ENCODE peak calls at places on chromosome 6, in six cellular contexts. N, Y, J, C, F and M are unnamed samples.

GRCh38 chr6:36029464-36029863 is 1.9 kb downstream of the MAPK14 start:
- DNase-seq in N (no peak), Y (peak), J (no peak), C (peak), F (no peak), M (peak)

GRCh38 chr6:117194978-117195377 is 70.4 kb upstream of the VGLL2 start:
- DNase-seq in N (no peak), Y (no peak), J (no peak), C (no peak), F (no peak), M (no peak)

GRCh38 chr6:43060034-43060754 is 763 bp downstream of the KLC4 start:
- DNase-seq in N (peak), Y (no peak), J (no peak), C (no peak), F (no peak), M (peak)

GRCh38 chr6:9346923-9347322 is 911.6 kb upstream of the SLC35B3 start:
- DNase-seq in N (no peak), Y (no peak), J (no peak), C (no peak), F (no peak), M (no peak)

GRCh38 chr6:34412054-34412453 is 13.8 kb downstream of the RPS10 start:
- DNase-seq in N (no peak), Y (no peak), J (no peak), C (no peak), F (no peak), M (no peak)

GRCh38 chr6:39309942-39310531 is 4.2 kb downstream of the KCNK17 start:
- DNase-seq in N (peak), Y (peak), J (peak), C (peak), F (peak), M (peak)

GRCh38 chr6:113879186-113880096 is 22.3 kb downstream of the MARCKS start:
- DNase-seq in N (peak), Y (peak), J (no peak), C (peak), F (no peak), M (peak)

GRCh38 chr6:41571066-41571780 is 25.0 kb downstream of the FOXP4 start:
- DNase-seq in N (no peak), Y (no peak), J (no peak), C (no peak), F (no peak), M (no peak)

GRCh38 chr6:84801250-84801649 is 36.9 kb upstream of the TBX18 start:
- DNase-seq in N (no peak), Y (no peak), J (no peak), C (no peak), F (no peak), M (no peak)

GRCh38 chr6:116280161-116280959 is 630 bp upstream of the TSPYL1 start:
- DNase-seq in N (peak), Y (no peak), J (no peak), C (peak), F (no peak), M (peak)

GRCh38 chr6:26311385-26312095 is 53.5 kb upstream of the BTN3A2 start:
- DNase-seq in N (peak), Y (peak), J (no peak), C (peak), F (peak), M (peak)